ENCODE peak calls at places on chromosomes 11 and 22, in four cellular contexts. P, A, J and O are unnamed samples.

GRCh38 chr11:130945945-130946344 is 29.7 kb upstream of the SNX19 start:
- DNase-seq in J (no peak), A (no peak), P (peak; percentile 85), O (peak; percentile 58)

GRCh38 chr22:49855491-49855911 is 1.9 kb downstream of the ZBED4 start:
- DNase-seq in J (no peak), P (no peak), A (no peak), O (no peak)

GRCh38 chr11:88329563-88330250 is 7.8 kb downstream of the CTSC start:
- DNase-seq in J (no peak), A (no peak), P (no peak), O (no peak)

GRCh38 chr11:64577202-64577601 is 13.8 kb upstream of the SLC22A12 start:
- DNase-seq in P (no peak), J (no peak), A (no peak), O (no peak)

GRCh38 chr11:9701799-9702198 is 37.9 kb downstream of the SWAP70 start:
- DNase-seq in P (no peak), J (no peak), A (no peak), O (no peak)

GRCh38 chr22:50270302-50271010 is at the start of gene MAPK11:
- DNase-seq in J (peak; percentile 61), A (no peak), P (peak; percentile 77), O (peak; percentile 51)

GRCh38 chr11:120431633-120432032 is 79.9 kb upstream of the GRIK4 start:
- DNase-seq in J (no peak), P (peak; percentile 63), A (no peak), O (no peak)

GRCh38 chr11:27934830-27935145 is 173.2 kb downstream of the KIF18A start:
- DNase-seq in P (peak; percentile 86), A (no peak), J (no peak), O (no peak)

GRCh38 chr11:109815529-109816105 is 277.6 kb upstream of the ZC3H12C start:
- DNase-seq in P (no peak), J (no peak), A (no peak), O (no peak)

GRCh38 chr11:86360775-86361395 is 13.8 kb upstream of the CCDC81 start:
- DNase-seq in A (no peak), J (no peak), P (peak; percentile 54), O (no peak)

GRCh38 chr22:38802671-38803121 is 8.8 kb upstream of the DNAL4 start:
- DNase-seq in A (no peak), J (no peak), P (peak; percentile 91), O (no peak)

GRCh38 chr11:44606472-44606871 is 41.0 kb downstream of the CD82 start:
- DNase-seq in J (no peak), A (no peak), P (no peak), O (no peak)

GRCh38 chr22:36925388-36926290 is 12.2 kb downstream of the CSF2RB start:
- DNase-seq in P (peak; percentile 65), J (no peak), A (no peak), O (no peak)

GRCh38 chr22:20584872-20585639 is 77.6 kb downstream of the MED15 start:
- DNase-seq in P (no peak), J (no peak), A (no peak), O (no peak)